ENCODE peak calls at places on chromosome 9, in seven cellular contexts. S is fibroblast of the aortic adventitia, I is suprapubic skin, P is upper lobe of right lung, Q is PC-3, R is Caco-2, B is kidney epithelial cell. F is an unnamed sample.
A peak's percentile ranks its signal among the peaks of the same experiment; 100 is the strongest.

GRCh38 chr9:130825051-130825651 is 9.9 kb upstream of the ABL1 start:
- DNase-seq in S (peak; percentile 78), I (no peak), P (no peak), Q (peak; percentile 23), R (peak; percentile 80), B (peak; percentile 32), F (no peak)

GRCh38 chr9:116303270-116303904 is 149.8 kb downstream of the PAPPA start:
- DNase-seq in S (no peak), I (no peak), P (no peak), Q (no peak), R (no peak), B (no peak), F (no peak)

GRCh38 chr9:20015427-20015931 is 226.6 kb upstream of the SLC24A2 start:
- DNase-seq in S (no peak), I (no peak), P (no peak), Q (no peak), R (no peak), B (no peak), F (no peak)

GRCh38 chr9:128059365-128059983 is 7.6 kb downstream of the NAIF1 start:
- DNase-seq in S (peak; percentile 61), I (no peak), P (no peak), Q (no peak), R (no peak), B (no peak), F (no peak)

GRCh38 chr9:130478152-130478551 is 33.4 kb downstream of the ASS1 start:
- DNase-seq in S (no peak), I (no peak), P (no peak), Q (no peak), R (no peak), B (no peak), F (no peak)

GRCh38 chr9:119634036-119634435 is 264.8 kb upstream of the BRINP1 start:
- DNase-seq in S (no peak), I (no peak), P (no peak), Q (no peak), R (no peak), B (no peak), F (no peak)

GRCh38 chr9:89529243-89530030 is 31.5 kb upstream of the SEMA4D start:
- DNase-seq in S (no peak), I (no peak), P (no peak), Q (no peak), R (no peak), B (no peak), F (no peak)

GRCh38 chr9:120978987-120979386 is 52.4 kb upstream of the TRAF1 start:
- DNase-seq in S (no peak), I (no peak), P (no peak), Q (no peak), R (no peak), B (no peak), F (no peak)

GRCh38 chr9:86022687-86023266 is 76.6 kb downstream of the GOLM1 start:
- DNase-seq in S (no peak), I (no peak), P (no peak), Q (no peak), R (no peak), B (no peak), F (no peak)

GRCh38 chr9:4985376-4986266 is 549 bp downstream of the JAK2 start:
- DNase-seq in S (peak; percentile 47), I (peak; percentile 80), P (peak; percentile 69), Q (peak; percentile 49), R (peak; percentile 23), B (no peak), F (peak; percentile 20)

DNA sequence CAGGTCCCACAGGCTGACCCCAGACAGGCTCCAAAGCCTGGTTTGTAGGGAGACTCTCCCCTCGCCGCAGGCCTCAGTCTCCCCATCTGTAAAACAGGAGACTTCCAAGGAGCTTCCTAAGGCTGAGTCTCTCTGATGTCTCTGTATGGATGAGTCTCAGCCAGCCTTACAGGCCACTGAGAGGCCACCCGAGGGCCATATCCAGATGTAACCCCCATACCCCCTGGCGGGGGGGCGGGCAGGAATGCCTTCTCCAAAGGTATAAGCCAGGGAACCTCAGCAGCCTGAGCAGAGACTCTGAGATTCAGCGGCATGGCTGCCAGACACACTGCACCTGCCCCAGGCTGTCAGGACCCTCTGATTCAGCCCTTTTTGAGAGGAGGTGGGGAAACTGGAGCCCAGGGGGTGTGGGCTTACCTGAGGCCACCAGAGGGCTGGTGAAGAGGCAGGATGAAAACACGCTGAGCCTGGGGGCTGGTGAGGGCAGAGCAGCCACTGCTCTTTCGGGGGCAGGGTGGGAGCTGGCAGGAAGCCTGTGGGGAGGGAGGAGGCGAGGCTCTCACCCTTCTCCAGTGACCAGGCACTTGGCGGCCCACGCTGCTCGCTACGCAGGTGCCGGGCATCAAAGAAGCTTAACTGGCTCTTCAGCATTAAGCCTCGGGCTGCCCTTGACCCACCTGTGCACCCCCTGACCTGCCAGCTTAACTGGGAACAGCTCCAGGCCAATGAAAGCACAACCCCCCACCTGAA is 5.5 kb upstream of the SUSD3 start:
- DNase-seq in S (no peak), I (no peak), P (no peak), Q (no peak), R (no peak), B (no peak), F (no peak)
- TF ChIP-seq CTCF in S (no peak), I (no peak), P (no peak), Q (no peak), R (no peak), B (peak; percentile 18), F (no peak)

GRCh38 chr9:6495484-6495883 is 82.5 kb downstream of the UHRF2 start:
- DNase-seq in S (no peak), I (no peak), P (no peak), Q (peak; percentile 6), R (no peak), B (no peak), F (no peak)
- TF ChIP-seq CTCF in S (no peak), I (no peak), P (no peak), Q (peak; percentile 26), R (no peak), B (no peak), F (no peak)

GRCh38 chr9:134983094-134983493 is 65.4 kb upstream of the FCN1 start:
- DNase-seq in S (no peak), I (peak; percentile 67), P (peak; percentile 79), Q (peak; percentile 3), R (no peak), B (no peak), F (peak; percentile 81)
- TF ChIP-seq CTCF in S (peak; percentile 8), I (no peak), P (peak; percentile 63), Q (peak; percentile 25), R (no peak), B (no peak), F (peak; percentile 71)

GRCh38 chr9:96061293-96061987 is 185.9 kb downstream of the ERCC6L2 start:
- DNase-seq in S (peak; percentile 56), I (no peak), P (no peak), Q (peak; percentile 35), R (peak; percentile 43), B (no peak), F (peak; percentile 58)
- TF ChIP-seq CTCF in S (peak; percentile 51), I (no peak), P (peak; percentile 52), Q (peak; percentile 51), R (peak; percentile 47), B (peak; percentile 44), F (peak; percentile 3)

GRCh38 chr9:21381752-21382339 is 3.4 kb downstream of the IFNA2 start:
- DNase-seq in S (peak; percentile 1), I (no peak), P (no peak), Q (peak; percentile 74), R (peak; percentile 20), B (no peak), F (peak; percentile 70)
- TF ChIP-seq CTCF in S (no peak), I (no peak), P (no peak), Q (no peak), R (no peak), B (no peak), F (no peak)